ENCODE peak calls at places on chromosomes 6 and 20, in five cellular contexts. A, D, W, G and Q are unnamed samples.
A peak's percentile ranks its signal among the peaks of the same experiment; 100 is the strongest.

GRCh38 chr20:9179193-9179802 is 110.4 kb downstream of the PLCB4 start:
- DNase-seq in A (no peak), D (no peak), W (no peak), G (no peak), Q (no peak)

GRCh38 chr6:37221585-37222124 is 35.9 kb upstream of the TBC1D22B start:
- DNase-seq in A (no peak), D (no peak), W (no peak), G (no peak), Q (no peak)

GRCh38 chr6:142570221-142570671 is 268.4 kb downstream of the ADGRG6 start:
- DNase-seq in A (no peak), D (no peak), W (no peak), G (no peak), Q (no peak)

GRCh38 chr20:43689165-43689564 is 22.3 kb downstream of the MYBL2 start:
- DNase-seq in A (no peak), D (no peak), W (no peak), G (no peak), Q (no peak)

GRCh38 chr6:72286911-72287311 is 335.0 kb upstream of the KCNQ5 start:
- DNase-seq in A (no peak), D (peak; percentile 7), W (no peak), G (no peak), Q (no peak)

GRCh38 chr20:62696999-62697398 is 11.6 kb upstream of the NTSR1 start:
- DNase-seq in A (no peak), D (no peak), W (no peak), G (no peak), Q (no peak)

GRCh38 chr6:157240960-157241311 is 82.4 kb downstream of the TMEM242 start:
- DNase-seq in A (no peak), D (no peak), W (no peak), G (no peak), Q (no peak)

GRCh38 chr6:143510991-143511891 is at the start of gene FUCA2:
- DNase-seq in A (peak; percentile 71), D (peak; percentile 52), W (peak; percentile 71), G (peak; percentile 94), Q (peak; percentile 57)

GRCh38 chr20:58712116-58712822 is 19.7 kb downstream of the NPEPL1 start:
- DNase-seq in A (no peak), D (no peak), W (no peak), G (no peak), Q (no peak)

GRCh38 chr20:64090165-64090564 is 6.0 kb upstream of the LKAAEAR1 start:
- DNase-seq in A (no peak), D (no peak), W (no peak), G (no peak), Q (no peak)

GRCh38 chr20:38211200-38212097 is 46.4 kb upstream of the TGM2 start:
- DNase-seq in A (no peak), D (no peak), W (no peak), G (no peak), Q (no peak)

GRCh38 chr6:99613705-99614429 is 7.2 kb downstream of the PRDM13 start:
- DNase-seq in A (peak; percentile 67), D (no peak), W (peak; percentile 83), G (peak; percentile 56), Q (no peak)

GRCh38 chr20:37596168-37596567 is 68.5 kb upstream of the BLCAP start:
- DNase-seq in A (no peak), D (no peak), W (no peak), G (no peak), Q (no peak)

GRCh38 chr6:12555267-12555666 is 161.3 kb upstream of the PHACTR1 start:
- DNase-seq in A (no peak), D (no peak), W (no peak), G (no peak), Q (no peak)

GRCh38 chr6:70150521-70150920 is 152.4 kb downstream of the COL9A1 start:
- DNase-seq in A (no peak), D (no peak), W (no peak), G (no peak), Q (no peak)

GRCh38 chr6:35368038-35368887 is 25.9 kb downstream of the PPARD start:
- DNase-seq in A (no peak), D (no peak), W (peak; percentile 56), G (no peak), Q (peak; percentile 93)